ENCODE peak calls at places on chromosomes 13 and 19, in eight cellular contexts. R is C1 segment of cervical spinal cord; S is HEK293T; T is stimulated activated CD4-positive, alpha-beta T cell treated with anti-CD3 and anti-CD28 coated beads, Interleukin-1b, Interleukin-23, amount 100 ng/mL, for 1 hour; O is EH; G is activated effector memory CD4-positive, alpha-beta T cell treated with anti-CD3 and anti-CD28 coated beads, Interleukin-2, amount 50 U/mL, for 16 hours; A is ascending aorta; P is stimulated activated naive CD8-positive, alpha-beta T cell treated with anti-CD3 and anti-CD28 coated beads, Interleukin-15, amount 100 ng/mL, for 72 hours. X is an unnamed sample.

GRCh38 chr13:28819046-28819747 is 942 bp upstream of the MTUS2 start:
- DNase-seq in R (no peak), S (peak; percentile 34), T (no peak), O (peak; percentile 50), G (no peak), A (no peak), P (no peak), X (peak; percentile 71)

GRCh38 chr19:49555600-49556411 is 24.6 kb downstream of the NOSIP start:
- DNase-seq in R (no peak), S (peak; percentile 74), T (peak; percentile 64), O (peak; percentile 43), G (peak; percentile 89), A (no peak), P (peak; percentile 82), X (no peak)

GRCh38 chr13:51262501-51263211 is 40.5 kb downstream of the FAM124A start:
- DNase-seq in R (no peak), S (peak; percentile 20), T (no peak), O (no peak), G (no peak), A (no peak), P (no peak), X (no peak)

GRCh38 chr19:13718733-13719132 is 45.6 kb upstream of the MRI1 start:
- DNase-seq in R (no peak), S (no peak), T (no peak), O (peak; percentile 79), G (no peak), A (no peak), P (no peak), X (peak; percentile 20)

GRCh38 chr13:48527955-48528354 is 4.9 kb downstream of the RCBTB2 start:
- DNase-seq in R (no peak), S (no peak), T (no peak), O (no peak), G (no peak), A (no peak), P (no peak), X (peak; percentile 75)

GRCh38 chr19:6720369-6721112 is at the start of gene C3:
- DNase-seq in R (no peak), S (no peak), T (no peak), O (peak; percentile 38), G (no peak), A (no peak), P (no peak), X (no peak)

GRCh38 chr13:28719656-28720055 is 886 bp upstream of the SLC46A3 start:
- DNase-seq in R (no peak), S (no peak), T (no peak), O (peak; percentile 94), G (no peak), A (no peak), P (no peak), X (no peak)

GRCh38 chr13:25286308-25286968 is 850 bp downstream of the MTMR6 start:
- DNase-seq in R (no peak), S (peak; percentile 21), T (no peak), O (peak; percentile 70), G (peak; percentile 75), A (no peak), P (peak; percentile 31), X (peak; percentile 66)

GRCh38 chr19:41350735-41351338 is 2.9 kb downstream of the TGFB1 start:
- DNase-seq in R (no peak), S (no peak), T (no peak), O (peak; percentile 53), G (no peak), A (no peak), P (no peak), X (no peak)

GRCh38 chr13:32314968-32315254 is 252 bp downstream of the ZAR1L start:
- DNase-seq in R (no peak), S (peak; percentile 56), T (no peak), O (peak; percentile 44), G (peak; percentile 79), A (no peak), P (peak; percentile 76), X (no peak)

GRCh38 chr19:31173991-31174390 is 175.2 kb downstream of the TSHZ3 start:
- DNase-seq in R (no peak), S (no peak), T (no peak), O (no peak), G (no peak), A (no peak), P (no peak), X (no peak)

GRCh38 chr13:63403726-63404125 is 1988.1 kb upstream of the PCDH20 start:
- DNase-seq in R (no peak), S (no peak), T (no peak), O (peak; percentile 12), G (no peak), A (no peak), P (no peak), X (no peak)

GRCh38 chr13:46267166-46267565 is 55.4 kb downstream of the LRRC63 start:
- DNase-seq in R (no peak), S (no peak), T (no peak), O (peak; percentile 1), G (no peak), A (no peak), P (no peak), X (no peak)

GRCh38 chr13:49356224-49356623 is 87.6 kb downstream of the CAB39L start:
- DNase-seq in R (no peak), S (no peak), T (no peak), O (peak; percentile 94), G (no peak), A (no peak), P (no peak), X (no peak)

GRCh38 chr19:38180071-38180470 is 44.0 kb downstream of the DPF1 start:
- DNase-seq in R (no peak), S (no peak), T (no peak), O (no peak), G (no peak), A (no peak), P (no peak), X (no peak)